ENCODE peak calls at places on chromosomes 16 and 17, in four cellular contexts. One of them, this sample, is unnamed.

GRCh38 chr16:56625943-56626654 is 518 bp downstream of the MT1E start:
- DNase-seq in AG09309: peak; percentile 51
- DNase-seq in progenitor cell of endocrine pancreas: no peak
- DNase-seq in dorsolateral prefrontal cortex: no peak
- DNase-seq in this sample: no peak

GRCh38 chr17:63258785-63259184 is 187.3 kb downstream of the CYB561 start:
- DNase-seq in AG09309: no peak
- DNase-seq in progenitor cell of endocrine pancreas: no peak
- DNase-seq in dorsolateral prefrontal cortex: no peak
- DNase-seq in this sample: no peak

GRCh38 chr16:3536851-3537250 is 36.0 kb downstream of the CLUAP1 start:
- DNase-seq in AG09309: no peak
- DNase-seq in progenitor cell of endocrine pancreas: no peak
- DNase-seq in dorsolateral prefrontal cortex: no peak
- DNase-seq in this sample: no peak

GRCh38 chr17:44439168-44439567 is 49.7 kb upstream of the ITGA2B start:
- DNase-seq in AG09309: no peak
- DNase-seq in progenitor cell of endocrine pancreas: no peak
- DNase-seq in dorsolateral prefrontal cortex: no peak
- DNase-seq in this sample: no peak

GRCh38 chr17:41010421-41010820 is 1.5 kb upstream of the KRTAP3-1 start:
- DNase-seq in AG09309: no peak
- DNase-seq in progenitor cell of endocrine pancreas: no peak
- DNase-seq in dorsolateral prefrontal cortex: no peak
- DNase-seq in this sample: no peak

GRCh38 chr17:35536664-35537160 is 766 bp downstream of the SLFN12L start:
- DNase-seq in AG09309: no peak
- DNase-seq in progenitor cell of endocrine pancreas: no peak
- DNase-seq in dorsolateral prefrontal cortex: no peak
- DNase-seq in this sample: no peak

GRCh38 chr16:84741351-84741791 is 41.6 kb downstream of the USP10 start:
- DNase-seq in AG09309: no peak
- DNase-seq in progenitor cell of endocrine pancreas: no peak
- DNase-seq in dorsolateral prefrontal cortex: peak; percentile 63
- DNase-seq in this sample: no peak

GRCh38 chr16:87178977-87179376 is 138.2 kb downstream of the C16orf95 start:
- DNase-seq in AG09309: peak; percentile 16
- DNase-seq in progenitor cell of endocrine pancreas: no peak
- DNase-seq in dorsolateral prefrontal cortex: no peak
- DNase-seq in this sample: no peak

GRCh38 chr17:17119106-17119505 is 76.8 kb downstream of the MPRIP start:
- DNase-seq in AG09309: no peak
- DNase-seq in progenitor cell of endocrine pancreas: no peak
- DNase-seq in dorsolateral prefrontal cortex: no peak
- DNase-seq in this sample: no peak

GRCh38 chr17:3754458-3755334 is 31.0 kb downstream of the HASPIN start:
- DNase-seq in AG09309: no peak
- DNase-seq in progenitor cell of endocrine pancreas: peak; percentile 99
- DNase-seq in dorsolateral prefrontal cortex: no peak
- DNase-seq in this sample: peak; percentile 65

GRCh38 chr17:76726231-76726765 is at the start of gene JMJD6:
- DNase-seq in AG09309: peak; percentile 85
- DNase-seq in progenitor cell of endocrine pancreas: peak; percentile 83
- DNase-seq in dorsolateral prefrontal cortex: peak; percentile 96
- DNase-seq in this sample: peak; percentile 83

GRCh38 chr17:59361916-59362810 is 30.7 kb downstream of the YPEL2 start:
- DNase-seq in AG09309: peak; percentile 74
- DNase-seq in progenitor cell of endocrine pancreas: no peak
- DNase-seq in dorsolateral prefrontal cortex: peak; percentile 35
- DNase-seq in this sample: no peak

GRCh38 chr17:55689672-55690071 is 33.0 kb downstream of the TMEM100 start:
- DNase-seq in AG09309: no peak
- DNase-seq in progenitor cell of endocrine pancreas: no peak
- DNase-seq in dorsolateral prefrontal cortex: no peak
- DNase-seq in this sample: no peak

GRCh38 chr16:83744521-83744981 is 63.2 kb upstream of the HSBP1 start:
- DNase-seq in AG09309: no peak
- DNase-seq in progenitor cell of endocrine pancreas: no peak
- DNase-seq in dorsolateral prefrontal cortex: peak; percentile 56
- DNase-seq in this sample: peak; percentile 23

GRCh38 chr17:45301674-45302073 is 15.1 kb downstream of the MAP3K14 start:
- DNase-seq in AG09309: no peak
- DNase-seq in progenitor cell of endocrine pancreas: no peak
- DNase-seq in dorsolateral prefrontal cortex: no peak
- DNase-seq in this sample: no peak

GRCh38 chr16:79415983-79416641 is 184.4 kb downstream of the MAF start:
- DNase-seq in AG09309: no peak
- DNase-seq in progenitor cell of endocrine pancreas: no peak
- DNase-seq in dorsolateral prefrontal cortex: no peak
- DNase-seq in this sample: no peak

GRCh38 chr16:4319454-4319853 is 3.6 kb downstream of the GLIS2 start:
- DNase-seq in AG09309: no peak
- DNase-seq in progenitor cell of endocrine pancreas: no peak
- DNase-seq in dorsolateral prefrontal cortex: no peak
- DNase-seq in this sample: peak; percentile 49

GRCh38 chr16:4015275-4015990 is 100.8 kb downstream of the ADCY9 start:
- DNase-seq in AG09309: no peak
- DNase-seq in progenitor cell of endocrine pancreas: no peak
- DNase-seq in dorsolateral prefrontal cortex: no peak
- DNase-seq in this sample: no peak

GRCh38 chr16:73228649-73229048 is 180.7 kb upstream of the ZFHX3 start:
- DNase-seq in AG09309: peak; percentile 67
- DNase-seq in progenitor cell of endocrine pancreas: no peak
- DNase-seq in dorsolateral prefrontal cortex: no peak
- DNase-seq in this sample: no peak

GRCh38 chr17:64457156-64457555 is 8.2 kb downstream of the MILR1 start:
- DNase-seq in AG09309: no peak
- DNase-seq in progenitor cell of endocrine pancreas: no peak
- DNase-seq in dorsolateral prefrontal cortex: no peak
- DNase-seq in this sample: no peak

GRCh38 chr16:14354561-14355351 is 275.3 kb downstream of the PARN start:
- DNase-seq in AG09309: no peak
- DNase-seq in progenitor cell of endocrine pancreas: no peak
- DNase-seq in dorsolateral prefrontal cortex: no peak
- DNase-seq in this sample: no peak

GRCh38 chr17:19812407-19812806 is 55.3 kb downstream of the ULK2 start:
- DNase-seq in AG09309: no peak
- DNase-seq in progenitor cell of endocrine pancreas: no peak
- DNase-seq in dorsolateral prefrontal cortex: peak; percentile 60
- DNase-seq in this sample: no peak

GRCh38 chr16:53839150-53839549 is 135.2 kb downstream of the FTO start:
- DNase-seq in AG09309: no peak
- DNase-seq in progenitor cell of endocrine pancreas: no peak
- DNase-seq in dorsolateral prefrontal cortex: no peak
- DNase-seq in this sample: no peak

GRCh38 chr17:49259663-49260010 is 29.1 kb upstream of the PHOSPHO1 start:
- DNase-seq in AG09309: no peak
- DNase-seq in progenitor cell of endocrine pancreas: no peak
- DNase-seq in dorsolateral prefrontal cortex: no peak
- DNase-seq in this sample: no peak

GRCh38 chr16:7550096-7550495 is 217.5 kb downstream of the RBFOX1 start:
- DNase-seq in AG09309: no peak
- DNase-seq in progenitor cell of endocrine pancreas: no peak
- DNase-seq in dorsolateral prefrontal cortex: no peak
- DNase-seq in this sample: no peak

GRCh38 chr16:5412721-5413120 is 315.1 kb upstream of the EEF2KMT start:
- DNase-seq in AG09309: no peak
- DNase-seq in progenitor cell of endocrine pancreas: no peak
- DNase-seq in dorsolateral prefrontal cortex: peak; percentile 31
- DNase-seq in this sample: no peak

GRCh38 chr16:87416826-87417471 is 24.8 kb downstream of the MAP1LC3B start:
- DNase-seq in AG09309: peak; percentile 25
- DNase-seq in progenitor cell of endocrine pancreas: no peak
- DNase-seq in dorsolateral prefrontal cortex: peak; percentile 66
- DNase-seq in this sample: no peak

GRCh38 chr17:48492401-48493298 is 38.2 kb downstream of the HOXB1 start:
- DNase-seq in AG09309: no peak
- DNase-seq in progenitor cell of endocrine pancreas: peak; percentile 45
- DNase-seq in dorsolateral prefrontal cortex: no peak
- DNase-seq in this sample: peak; percentile 53

GRCh38 chr17:82791532-82791931 is 39.7 kb downstream of the TBCD start:
- DNase-seq in AG09309: peak; percentile 17
- DNase-seq in progenitor cell of endocrine pancreas: no peak
- DNase-seq in dorsolateral prefrontal cortex: peak; percentile 62
- DNase-seq in this sample: no peak

GRCh38 chr16:76287466-76287865 is 10.3 kb downstream of the CNTNAP4 start:
- DNase-seq in AG09309: no peak
- DNase-seq in progenitor cell of endocrine pancreas: no peak
- DNase-seq in dorsolateral prefrontal cortex: no peak
- DNase-seq in this sample: no peak

DNA sequence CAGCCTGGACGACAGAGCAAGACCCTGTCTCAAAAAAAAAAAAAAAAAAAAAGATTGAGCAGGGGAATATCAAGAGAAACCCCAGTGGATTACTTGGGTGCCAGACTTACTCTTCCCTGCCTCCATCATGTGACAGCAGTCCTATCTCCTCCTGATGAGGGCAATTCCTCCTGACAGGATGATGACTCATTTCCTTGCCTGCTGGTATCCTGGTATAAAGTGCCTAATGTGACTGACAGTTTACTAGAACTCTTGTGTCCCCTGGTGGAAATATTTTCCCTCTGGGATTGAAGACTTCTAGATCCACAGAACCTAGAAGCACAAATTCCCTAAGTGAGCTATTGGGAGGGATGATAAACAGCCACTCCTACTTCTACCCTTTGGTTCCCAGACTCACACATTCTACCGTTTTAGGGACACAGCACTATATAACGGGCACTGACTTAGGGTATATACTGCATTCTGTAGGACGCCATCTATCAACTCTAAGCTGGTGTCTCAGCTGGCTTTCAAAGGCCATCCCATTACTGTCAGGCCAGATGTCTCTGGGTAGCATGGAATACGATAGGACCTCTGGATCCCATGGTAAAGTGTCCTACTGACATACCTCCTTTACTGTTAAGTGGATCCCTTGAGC is 114.6 kb upstream of the MED13 start:
- DNase-seq in AG09309: peak; percentile 24
- DNase-seq in progenitor cell of endocrine pancreas: no peak
- DNase-seq in dorsolateral prefrontal cortex: no peak
- DNase-seq in this sample: no peak
- TF ChIP-seq CTCF in AG09309: peak; percentile 26
- TF ChIP-seq CTCF in progenitor cell of endocrine pancreas: no peak
- TF ChIP-seq CTCF in dorsolateral prefrontal cortex: no peak
- TF ChIP-seq CTCF in this sample: no peak

DNA sequence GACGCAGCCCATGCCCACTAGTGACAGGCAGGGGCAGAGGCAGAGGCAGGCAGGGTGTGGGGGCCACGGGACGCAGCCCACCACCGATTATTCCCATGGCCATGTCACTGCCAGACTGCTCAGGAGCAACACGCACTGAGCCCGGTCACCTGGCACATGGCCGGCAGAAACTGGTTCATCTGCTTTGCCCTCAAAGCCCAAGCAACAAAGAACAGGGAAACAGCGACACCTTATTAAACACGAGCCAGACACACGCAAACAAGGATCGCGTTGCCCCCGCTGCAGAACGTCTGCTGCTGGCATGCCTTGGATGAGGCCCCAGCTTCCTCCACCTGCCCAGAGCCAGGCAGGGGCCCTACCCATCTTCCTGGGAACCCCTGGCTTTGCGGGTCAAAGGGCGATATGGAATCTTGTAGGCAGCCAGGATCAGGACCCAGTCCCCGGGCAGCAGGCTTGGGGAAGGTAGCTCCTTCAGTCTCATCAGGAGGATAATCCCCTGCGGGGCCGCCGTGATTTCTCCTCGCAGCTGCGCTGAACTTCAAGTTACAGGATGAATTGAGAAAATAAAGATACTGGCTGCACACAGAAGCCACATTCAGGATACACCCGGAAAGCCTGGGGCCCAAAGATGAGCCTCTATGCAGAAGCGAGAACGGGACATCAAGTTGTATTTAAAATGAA is 4.8 kb downstream of the TBC1D16 start:
- DNase-seq in AG09309: no peak
- DNase-seq in progenitor cell of endocrine pancreas: no peak
- DNase-seq in dorsolateral prefrontal cortex: no peak
- DNase-seq in this sample: no peak
- TF ChIP-seq CTCF in AG09309: no peak
- TF ChIP-seq CTCF in progenitor cell of endocrine pancreas: no peak
- TF ChIP-seq CTCF in dorsolateral prefrontal cortex: no peak
- TF ChIP-seq CTCF in this sample: no peak

GRCh38 chr16:67457611-67458010 is 23.3 kb downstream of the ATP6V0D1 start:
- DNase-seq in AG09309: no peak
- DNase-seq in progenitor cell of endocrine pancreas: no peak
- DNase-seq in dorsolateral prefrontal cortex: no peak
- DNase-seq in this sample: no peak

GRCh38 chr16:67458121-67458641 is 22.8 kb downstream of the ATP6V0D1 start:
- DNase-seq in AG09309: no peak
- DNase-seq in progenitor cell of endocrine pancreas: no peak
- DNase-seq in dorsolateral prefrontal cortex: no peak
- DNase-seq in this sample: no peak

GRCh38 chr16:67454104-67454503 is 23.2 kb downstream of the HSD11B2 start:
- DNase-seq in AG09309: no peak
- DNase-seq in progenitor cell of endocrine pancreas: no peak
- DNase-seq in dorsolateral prefrontal cortex: no peak
- DNase-seq in this sample: no peak

GRCh38 chr16:67454852-67455251 is 23.9 kb downstream of the HSD11B2 start:
- DNase-seq in AG09309: no peak
- DNase-seq in progenitor cell of endocrine pancreas: no peak
- DNase-seq in dorsolateral prefrontal cortex: no peak
- DNase-seq in this sample: no peak

GRCh38 chr16:67456383-67457140 is 24.4 kb downstream of the ATP6V0D1 start:
- DNase-seq in AG09309: peak; percentile 17
- DNase-seq in progenitor cell of endocrine pancreas: no peak
- DNase-seq in dorsolateral prefrontal cortex: peak; percentile 64
- DNase-seq in this sample: no peak
- TF ChIP-seq CTCF in AG09309: peak; percentile 66
- TF ChIP-seq CTCF in progenitor cell of endocrine pancreas: peak; percentile 34
- TF ChIP-seq CTCF in dorsolateral prefrontal cortex: peak; percentile 11
- TF ChIP-seq CTCF in this sample: no peak

DNA sequence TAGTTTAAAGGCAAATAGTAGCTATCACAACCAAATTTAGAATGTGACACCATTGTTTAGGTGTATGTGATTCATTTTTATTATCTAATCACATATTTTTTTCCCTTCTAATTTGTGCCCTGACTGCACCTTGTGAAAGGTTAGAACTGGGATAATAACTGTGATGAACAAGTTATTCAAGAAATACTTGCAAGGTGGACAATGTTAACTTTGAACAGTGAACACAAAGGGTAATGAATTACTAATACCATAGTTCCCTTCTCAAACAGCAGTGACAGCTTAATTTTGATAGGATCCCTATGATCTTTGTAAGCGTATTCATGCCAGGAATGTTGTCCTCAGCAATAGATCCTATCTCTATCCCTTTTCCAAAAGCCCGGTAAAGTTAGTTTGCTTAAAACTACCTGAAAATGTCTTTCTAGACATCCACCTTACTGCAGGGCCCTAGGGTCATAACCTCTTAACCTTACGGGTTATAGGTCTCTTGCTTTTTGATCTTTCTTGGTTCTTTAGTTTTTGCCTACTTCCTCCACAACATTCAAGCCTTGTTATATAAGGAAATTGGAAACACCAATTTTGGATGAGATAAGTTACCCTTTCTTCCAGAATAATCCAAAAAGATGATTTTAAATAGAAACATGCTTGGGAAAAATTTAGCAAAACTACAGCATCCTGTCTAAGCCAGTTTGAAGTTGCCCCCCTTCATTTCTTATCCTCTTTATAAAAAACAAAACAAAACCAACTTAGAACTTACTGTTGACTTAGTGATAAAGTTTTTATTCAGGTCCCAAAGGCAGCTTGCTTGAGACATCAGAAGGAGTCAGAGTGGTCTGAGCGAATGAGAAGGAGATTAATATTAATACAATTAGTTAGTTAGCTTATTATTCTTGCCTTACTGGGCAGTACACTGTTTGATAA is 200.0 kb upstream of the TBX2 start:
- DNase-seq in AG09309: no peak
- DNase-seq in progenitor cell of endocrine pancreas: no peak
- DNase-seq in dorsolateral prefrontal cortex: no peak
- DNase-seq in this sample: no peak
- TF ChIP-seq CTCF in AG09309: no peak
- TF ChIP-seq CTCF in progenitor cell of endocrine pancreas: no peak
- TF ChIP-seq CTCF in dorsolateral prefrontal cortex: no peak
- TF ChIP-seq CTCF in this sample: no peak

This sample was measured in activated B cell treated with CpG ODN at 0.5 μM for 24 hours.